ENCODE peak calls at places on chromosomes 2 and 18, in six cellular contexts. One of them, this sample, is unnamed.

GRCh38 chr2:20611077-20611843 is 39.6 kb downstream of the HS1BP3 start:
- DNase-seq in Ammon's horn: peak; percentile 45
- DNase-seq in mammary epithelial cell: no peak
- DNase-seq in H54: no peak
- DNase-seq in ELR: peak; percentile 66
- DNase-seq in adrenal gland: peak; percentile 82
- DNase-seq in this sample: no peak

GRCh38 chr18:58635891-58636290 is 7.0 kb upstream of the ALPK2 start:
- DNase-seq in Ammon's horn: no peak
- DNase-seq in mammary epithelial cell: peak; percentile 76
- DNase-seq in H54: no peak
- DNase-seq in ELR: peak; percentile 56
- DNase-seq in adrenal gland: no peak
- DNase-seq in this sample: no peak

GRCh38 chr18:57754577-57755330 is 48.4 kb downstream of the ATP8B1 start:
- DNase-seq in Ammon's horn: no peak
- DNase-seq in mammary epithelial cell: no peak
- DNase-seq in H54: no peak
- DNase-seq in ELR: no peak
- DNase-seq in adrenal gland: no peak
- DNase-seq in this sample: no peak

GRCh38 chr18:22391571-22392359 is 25.9 kb downstream of the CTAGE1 start:
- DNase-seq in Ammon's horn: no peak
- DNase-seq in mammary epithelial cell: peak; percentile 99
- DNase-seq in H54: peak; percentile 15
- DNase-seq in ELR: peak; percentile 91
- DNase-seq in adrenal gland: peak; percentile 83
- DNase-seq in this sample: peak; percentile 41

GRCh38 chr2:125652260-125652659 is 1003.7 kb upstream of the GYPC start:
- DNase-seq in Ammon's horn: no peak
- DNase-seq in mammary epithelial cell: no peak
- DNase-seq in H54: no peak
- DNase-seq in ELR: no peak
- DNase-seq in adrenal gland: no peak
- DNase-seq in this sample: no peak

GRCh38 chr18:9612215-9612830 is 2.0 kb downstream of the PPP4R1 start:
- DNase-seq in Ammon's horn: peak; percentile 76
- DNase-seq in mammary epithelial cell: peak; percentile 67
- DNase-seq in H54: no peak
- DNase-seq in ELR: peak; percentile 71
- DNase-seq in adrenal gland: peak; percentile 70
- DNase-seq in this sample: peak; percentile 21

GRCh38 chr18:58224425-58224750 is 180.4 kb downstream of the NEDD4L start:
- DNase-seq in Ammon's horn: no peak
- DNase-seq in mammary epithelial cell: no peak
- DNase-seq in H54: no peak
- DNase-seq in ELR: no peak
- DNase-seq in adrenal gland: no peak
- DNase-seq in this sample: no peak

GRCh38 chr2:172053486-172053885 is 31.8 kb upstream of the DLX1 start:
- DNase-seq in Ammon's horn: no peak
- DNase-seq in mammary epithelial cell: no peak
- DNase-seq in H54: no peak
- DNase-seq in ELR: no peak
- DNase-seq in adrenal gland: no peak
- DNase-seq in this sample: no peak

GRCh38 chr2:65265090-65266045 is 37.7 kb downstream of the ACTR2 start:
- DNase-seq in Ammon's horn: peak; percentile 88
- DNase-seq in mammary epithelial cell: peak; percentile 51
- DNase-seq in H54: no peak
- DNase-seq in ELR: peak; percentile 83
- DNase-seq in adrenal gland: peak; percentile 58
- DNase-seq in this sample: no peak

GRCh38 chr18:44290366-44290855 is 390.3 kb upstream of the SETBP1 start:
- DNase-seq in Ammon's horn: peak; percentile 1
- DNase-seq in mammary epithelial cell: peak; percentile 1
- DNase-seq in H54: no peak
- DNase-seq in ELR: no peak
- DNase-seq in adrenal gland: no peak
- DNase-seq in this sample: no peak

GRCh38 chr2:239736358-239737143 is 288.6 kb downstream of the NDUFA10 start:
- DNase-seq in Ammon's horn: no peak
- DNase-seq in mammary epithelial cell: no peak
- DNase-seq in H54: no peak
- DNase-seq in ELR: no peak
- DNase-seq in adrenal gland: no peak
- DNase-seq in this sample: no peak

GRCh38 chr2:154457291-154457690 is 241.2 kb upstream of the KCNJ3 start:
- DNase-seq in Ammon's horn: no peak
- DNase-seq in mammary epithelial cell: no peak
- DNase-seq in H54: no peak
- DNase-seq in ELR: peak; percentile 13
- DNase-seq in adrenal gland: no peak
- DNase-seq in this sample: no peak

GRCh38 chr2:8064608-8065007 is 617.2 kb upstream of the ID2 start:
- DNase-seq in Ammon's horn: no peak
- DNase-seq in mammary epithelial cell: no peak
- DNase-seq in H54: no peak
- DNase-seq in ELR: no peak
- DNase-seq in adrenal gland: no peak
- DNase-seq in this sample: no peak

GRCh38 chr2:150526827-150527226 is 39.4 kb upstream of the RND3 start:
- DNase-seq in Ammon's horn: no peak
- DNase-seq in mammary epithelial cell: peak; percentile 95
- DNase-seq in H54: peak; percentile 33
- DNase-seq in ELR: peak; percentile 99
- DNase-seq in adrenal gland: peak; percentile 65
- DNase-seq in this sample: no peak

This sample was measured in activated T-cell treated with anti-CD3 and anti-CD28 coated beads, Interleukin-2, amount 50 U/mL, for 72 hours.